ENCODE peak calls at places on chromosomes 16 and 17, in nine cellular contexts. One of them, this sample, is unnamed.

GRCh38 chr17:75681289-75681688 is 14.2 kb downstream of the SAP30BP start:
- DNase-seq in right cardiac atrium: no peak
- DNase-seq in osteoblast: no peak
- DNase-seq in fibroblast of the aortic adventitia: peak; percentile 56
- DNase-seq in endothelial cell of umbilical vein: no peak
- DNase-seq in A549: no peak
- DNase-seq in left ventricle myocardium inferior: no peak
- DNase-seq in mammary epithelial cell: peak; percentile 73
- DNase-seq in CD8-positive, alpha-beta memory T cell: no peak
- DNase-seq in this sample: no peak

GRCh38 chr17:40068917-40069750 is 6.4 kb downstream of the THRA start:
- DNase-seq in right cardiac atrium: peak; percentile 97
- DNase-seq in osteoblast: peak; percentile 96
- DNase-seq in fibroblast of the aortic adventitia: peak; percentile 89
- DNase-seq in endothelial cell of umbilical vein: peak; percentile 75
- DNase-seq in A549: peak; percentile 82
- DNase-seq in left ventricle myocardium inferior: peak; percentile 94
- DNase-seq in mammary epithelial cell: peak; percentile 35
- DNase-seq in CD8-positive, alpha-beta memory T cell: peak; percentile 66
- DNase-seq in this sample: peak; percentile 96

GRCh38 chr16:80948886-80949502 is 57.7 kb downstream of the CMC2 start:
- DNase-seq in right cardiac atrium: peak; percentile 66
- DNase-seq in osteoblast: no peak
- DNase-seq in fibroblast of the aortic adventitia: peak; percentile 55
- DNase-seq in endothelial cell of umbilical vein: peak; percentile 73
- DNase-seq in A549: peak; percentile 17
- DNase-seq in left ventricle myocardium inferior: peak; percentile 58
- DNase-seq in mammary epithelial cell: no peak
- DNase-seq in CD8-positive, alpha-beta memory T cell: peak; percentile 5
- DNase-seq in this sample: no peak

GRCh38 chr17:34579017-34579946 is at the start of gene TMEM132E:
- DNase-seq in right cardiac atrium: peak; percentile 76
- DNase-seq in osteoblast: peak; percentile 90
- DNase-seq in fibroblast of the aortic adventitia: peak; percentile 5
- DNase-seq in endothelial cell of umbilical vein: peak; percentile 33
- DNase-seq in A549: peak; percentile 13
- DNase-seq in left ventricle myocardium inferior: peak; percentile 37
- DNase-seq in mammary epithelial cell: peak; percentile 4
- DNase-seq in CD8-positive, alpha-beta memory T cell: no peak
- DNase-seq in this sample: no peak

GRCh38 chr17:31548709-31549108 is 157.2 kb downstream of the RAB11FIP4 start:
- DNase-seq in right cardiac atrium: no peak
- DNase-seq in osteoblast: no peak
- DNase-seq in fibroblast of the aortic adventitia: no peak
- DNase-seq in endothelial cell of umbilical vein: no peak
- DNase-seq in A549: no peak
- DNase-seq in left ventricle myocardium inferior: no peak
- DNase-seq in mammary epithelial cell: no peak
- DNase-seq in CD8-positive, alpha-beta memory T cell: no peak
- DNase-seq in this sample: no peak

GRCh38 chr16:56657555-56658430 is at the start of gene MT1F:
- DNase-seq in right cardiac atrium: peak; percentile 88
- DNase-seq in osteoblast: no peak
- DNase-seq in fibroblast of the aortic adventitia: no peak
- DNase-seq in endothelial cell of umbilical vein: peak; percentile 35
- DNase-seq in A549: peak; percentile 78
- DNase-seq in left ventricle myocardium inferior: peak; percentile 73
- DNase-seq in mammary epithelial cell: peak; percentile 89
- DNase-seq in CD8-positive, alpha-beta memory T cell: peak; percentile 67
- DNase-seq in this sample: peak; percentile 34

GRCh38 chr16:26599786-26600107 is 467.0 kb upstream of the C16orf82 start:
- DNase-seq in right cardiac atrium: no peak
- DNase-seq in osteoblast: no peak
- DNase-seq in fibroblast of the aortic adventitia: no peak
- DNase-seq in endothelial cell of umbilical vein: no peak
- DNase-seq in A549: no peak
- DNase-seq in left ventricle myocardium inferior: no peak
- DNase-seq in mammary epithelial cell: no peak
- DNase-seq in CD8-positive, alpha-beta memory T cell: no peak
- DNase-seq in this sample: no peak

GRCh38 chr17:193841-194806 is 12.7 kb upstream of the DOC2B start:
- DNase-seq in right cardiac atrium: peak; percentile 50
- DNase-seq in osteoblast: peak; percentile 83
- DNase-seq in fibroblast of the aortic adventitia: no peak
- DNase-seq in endothelial cell of umbilical vein: no peak
- DNase-seq in A549: no peak
- DNase-seq in left ventricle myocardium inferior: no peak
- DNase-seq in mammary epithelial cell: no peak
- DNase-seq in CD8-positive, alpha-beta memory T cell: no peak
- DNase-seq in this sample: no peak

GRCh38 chr17:75922173-75922961 is 17.7 kb upstream of the MRPL38 start:
- DNase-seq in right cardiac atrium: no peak
- DNase-seq in osteoblast: peak; percentile 70
- DNase-seq in fibroblast of the aortic adventitia: no peak
- DNase-seq in endothelial cell of umbilical vein: no peak
- DNase-seq in A549: no peak
- DNase-seq in left ventricle myocardium inferior: no peak
- DNase-seq in mammary epithelial cell: no peak
- DNase-seq in CD8-positive, alpha-beta memory T cell: no peak
- DNase-seq in this sample: no peak

GRCh38 chr17:77421635-77421982 is 280.8 kb downstream of the SEC14L1 start:
- DNase-seq in right cardiac atrium: no peak
- DNase-seq in osteoblast: peak; percentile 15
- DNase-seq in fibroblast of the aortic adventitia: no peak
- DNase-seq in endothelial cell of umbilical vein: no peak
- DNase-seq in A549: no peak
- DNase-seq in left ventricle myocardium inferior: no peak
- DNase-seq in mammary epithelial cell: no peak
- DNase-seq in CD8-positive, alpha-beta memory T cell: no peak
- DNase-seq in this sample: no peak

GRCh38 chr17:28896884-28897768 is at the start of gene FLOT2:
- DNase-seq in right cardiac atrium: peak; percentile 84
- DNase-seq in osteoblast: peak; percentile 89
- DNase-seq in fibroblast of the aortic adventitia: peak; percentile 62
- DNase-seq in endothelial cell of umbilical vein: peak; percentile 22
- DNase-seq in A549: peak; percentile 36
- DNase-seq in left ventricle myocardium inferior: peak; percentile 67
- DNase-seq in mammary epithelial cell: peak; percentile 93
- DNase-seq in CD8-positive, alpha-beta memory T cell: peak; percentile 49
- DNase-seq in this sample: peak; percentile 29

GRCh38 chr17:28896491-28896883 is 1.0 kb downstream of the FLOT2 start:
- DNase-seq in right cardiac atrium: no peak
- DNase-seq in osteoblast: peak; percentile 79
- DNase-seq in fibroblast of the aortic adventitia: peak; percentile 27
- DNase-seq in endothelial cell of umbilical vein: peak; percentile 24
- DNase-seq in A549: no peak
- DNase-seq in left ventricle myocardium inferior: no peak
- DNase-seq in mammary epithelial cell: no peak
- DNase-seq in CD8-positive, alpha-beta memory T cell: no peak
- DNase-seq in this sample: no peak

GRCh38 chr17:28897769-28898259 is 281 bp upstream of the FLOT2 start:
- DNase-seq in right cardiac atrium: no peak
- DNase-seq in osteoblast: peak; percentile 91
- DNase-seq in fibroblast of the aortic adventitia: no peak
- DNase-seq in endothelial cell of umbilical vein: peak; percentile 37
- DNase-seq in A549: no peak
- DNase-seq in left ventricle myocardium inferior: no peak
- DNase-seq in mammary epithelial cell: no peak
- DNase-seq in CD8-positive, alpha-beta memory T cell: no peak
- DNase-seq in this sample: no peak

GRCh38 chr17:28898261-28898955 is 875 bp upstream of the FLOT2 start:
- DNase-seq in right cardiac atrium: no peak
- DNase-seq in osteoblast: peak; percentile 59
- DNase-seq in fibroblast of the aortic adventitia: no peak
- DNase-seq in endothelial cell of umbilical vein: no peak
- DNase-seq in A549: no peak
- DNase-seq in left ventricle myocardium inferior: no peak
- DNase-seq in mammary epithelial cell: no peak
- DNase-seq in CD8-positive, alpha-beta memory T cell: no peak
- DNase-seq in this sample: no peak

GRCh38 chr17:28895794-28896447 is 1.6 kb downstream of the FLOT2 start:
- DNase-seq in right cardiac atrium: no peak
- DNase-seq in osteoblast: peak; percentile 49
- DNase-seq in fibroblast of the aortic adventitia: no peak
- DNase-seq in endothelial cell of umbilical vein: peak; percentile 28
- DNase-seq in A549: no peak
- DNase-seq in left ventricle myocardium inferior: no peak
- DNase-seq in mammary epithelial cell: no peak
- DNase-seq in CD8-positive, alpha-beta memory T cell: no peak
- DNase-seq in this sample: no peak
- H3K4me3 ChIP-seq in right cardiac atrium: peak overlapping the region; percentile 66
- H3K4me3 ChIP-seq in osteoblast: peak overlapping the region; percentile 90
- H3K4me3 ChIP-seq in fibroblast of the aortic adventitia: peak overlapping the region; percentile 80
- H3K4me3 ChIP-seq in endothelial cell of umbilical vein: peak overlapping the region; percentile 66
- H3K4me3 ChIP-seq in A549: peak overlapping the region; percentile 70
- H3K4me3 ChIP-seq in left ventricle myocardium inferior: peak overlapping the region; percentile 98
- H3K4me3 ChIP-seq in mammary epithelial cell: peak overlapping the region; percentile 82
- H3K4me3 ChIP-seq in CD8-positive, alpha-beta memory T cell: peak overlapping the region; percentile 93
- H3K4me3 ChIP-seq in this sample: no peak overlapping the region

DNA sequence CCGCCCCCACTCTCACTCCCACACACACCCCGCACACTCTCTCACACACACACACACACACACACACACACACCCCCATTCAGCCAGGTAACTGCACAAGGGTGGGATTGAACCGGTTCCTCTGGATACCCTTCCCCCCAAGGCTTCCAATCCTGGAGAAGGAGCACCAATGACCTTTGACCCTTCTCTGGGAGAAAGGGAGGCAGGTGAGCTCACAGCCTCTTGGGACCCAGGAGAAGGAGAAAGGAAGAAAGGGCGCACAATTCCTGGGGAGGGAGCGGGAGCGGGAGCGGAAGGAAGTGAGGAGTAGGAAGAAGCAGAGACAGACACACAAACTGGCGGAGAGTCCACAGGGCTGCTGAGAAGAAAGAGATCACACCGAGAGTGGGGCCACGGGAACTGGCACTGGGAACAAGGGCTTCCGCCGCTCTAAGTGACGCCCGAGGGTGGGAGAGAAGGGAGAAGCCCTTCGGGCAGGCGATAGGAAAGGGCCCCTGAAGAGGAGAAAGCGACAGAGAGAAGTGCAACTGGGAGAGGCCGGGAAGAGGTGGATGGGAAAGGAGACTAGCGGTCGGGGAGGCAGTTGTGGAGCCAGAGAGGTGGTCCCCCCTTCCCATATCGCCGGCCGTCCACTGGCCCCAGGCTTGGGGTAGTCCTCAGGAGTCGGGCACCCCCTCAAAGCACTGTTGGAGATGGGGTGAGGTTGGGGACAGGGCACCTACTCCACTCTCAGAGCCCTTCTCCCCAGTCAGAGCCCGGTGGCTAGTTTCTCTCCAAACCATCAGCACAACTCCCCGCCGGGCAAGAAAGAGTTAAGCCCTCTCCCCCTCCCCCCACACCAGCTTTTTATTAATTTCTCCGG is 1.3 kb downstream of the SAMD14 start:
- DNase-seq in right cardiac atrium: peak; percentile 45
- DNase-seq in osteoblast: peak; percentile 87
- DNase-seq in fibroblast of the aortic adventitia: no peak
- DNase-seq in endothelial cell of umbilical vein: peak; percentile 31
- DNase-seq in A549: no peak
- DNase-seq in left ventricle myocardium inferior: no peak
- DNase-seq in mammary epithelial cell: no peak
- DNase-seq in CD8-positive, alpha-beta memory T cell: no peak
- DNase-seq in this sample: no peak
- H3K4me3 ChIP-seq in right cardiac atrium: peak overlapping the region; percentile 74
- H3K4me3 ChIP-seq in osteoblast: peak overlapping the region; percentile 71
- H3K4me3 ChIP-seq in fibroblast of the aortic adventitia: peak overlapping the region; percentile 17
- H3K4me3 ChIP-seq in endothelial cell of umbilical vein: peak overlapping the region; percentile 31
- H3K4me3 ChIP-seq in A549: peak overlapping the region; percentile 63
- H3K4me3 ChIP-seq in left ventricle myocardium inferior: peak overlapping the region; percentile 66
- H3K4me3 ChIP-seq in mammary epithelial cell: no peak overlapping the region
- H3K4me3 ChIP-seq in CD8-positive, alpha-beta memory T cell: no peak overlapping the region
- H3K4me3 ChIP-seq in this sample: peak overlapping the region; percentile 64

DNA sequence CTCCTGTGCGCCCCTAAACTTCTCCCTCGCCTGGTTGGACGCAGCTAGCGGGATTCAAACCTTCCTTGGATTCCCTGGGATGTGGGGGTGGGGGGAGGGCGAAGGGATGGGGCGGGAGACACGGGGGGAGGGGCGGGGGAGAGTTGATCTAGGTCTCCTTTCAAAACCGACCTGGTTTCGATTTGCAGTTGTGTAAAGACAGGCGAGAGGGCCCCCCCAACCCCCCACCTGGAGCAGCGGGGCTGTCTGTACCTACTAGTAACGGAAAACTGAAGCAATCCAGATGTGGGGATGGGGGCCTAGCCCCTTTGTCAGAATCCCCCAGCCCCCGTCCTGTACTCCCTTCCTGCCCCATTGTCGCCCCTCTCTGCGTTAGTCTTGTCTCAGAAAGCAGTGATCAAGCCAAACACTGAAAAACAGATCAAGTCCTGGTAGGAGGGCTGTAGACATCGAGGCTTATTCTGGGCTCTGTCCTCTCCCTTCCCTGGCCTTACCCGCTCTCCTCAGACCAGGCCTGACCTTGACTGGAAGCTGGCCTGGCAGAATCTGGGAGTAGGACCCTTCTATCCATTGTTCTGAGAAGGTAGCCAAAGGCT is 902 bp downstream of the DLX4 start:
- DNase-seq in right cardiac atrium: peak; percentile 43
- DNase-seq in osteoblast: no peak
- DNase-seq in fibroblast of the aortic adventitia: no peak
- DNase-seq in endothelial cell of umbilical vein: no peak
- DNase-seq in A549: no peak
- DNase-seq in left ventricle myocardium inferior: no peak
- DNase-seq in mammary epithelial cell: no peak
- DNase-seq in CD8-positive, alpha-beta memory T cell: no peak
- DNase-seq in this sample: no peak
- H3K4me3 ChIP-seq in right cardiac atrium: peak overlapping the region; percentile 47
- H3K4me3 ChIP-seq in osteoblast: no peak overlapping the region
- H3K4me3 ChIP-seq in fibroblast of the aortic adventitia: no peak overlapping the region
- H3K4me3 ChIP-seq in endothelial cell of umbilical vein: no peak overlapping the region
- H3K4me3 ChIP-seq in A549: peak overlapping the region; percentile 69
- H3K4me3 ChIP-seq in left ventricle myocardium inferior: peak overlapping the region; percentile 64
- H3K4me3 ChIP-seq in mammary epithelial cell: no peak overlapping the region
- H3K4me3 ChIP-seq in CD8-positive, alpha-beta memory T cell: peak overlapping the region; percentile 79
- H3K4me3 ChIP-seq in this sample: no peak overlapping the region

DNA sequence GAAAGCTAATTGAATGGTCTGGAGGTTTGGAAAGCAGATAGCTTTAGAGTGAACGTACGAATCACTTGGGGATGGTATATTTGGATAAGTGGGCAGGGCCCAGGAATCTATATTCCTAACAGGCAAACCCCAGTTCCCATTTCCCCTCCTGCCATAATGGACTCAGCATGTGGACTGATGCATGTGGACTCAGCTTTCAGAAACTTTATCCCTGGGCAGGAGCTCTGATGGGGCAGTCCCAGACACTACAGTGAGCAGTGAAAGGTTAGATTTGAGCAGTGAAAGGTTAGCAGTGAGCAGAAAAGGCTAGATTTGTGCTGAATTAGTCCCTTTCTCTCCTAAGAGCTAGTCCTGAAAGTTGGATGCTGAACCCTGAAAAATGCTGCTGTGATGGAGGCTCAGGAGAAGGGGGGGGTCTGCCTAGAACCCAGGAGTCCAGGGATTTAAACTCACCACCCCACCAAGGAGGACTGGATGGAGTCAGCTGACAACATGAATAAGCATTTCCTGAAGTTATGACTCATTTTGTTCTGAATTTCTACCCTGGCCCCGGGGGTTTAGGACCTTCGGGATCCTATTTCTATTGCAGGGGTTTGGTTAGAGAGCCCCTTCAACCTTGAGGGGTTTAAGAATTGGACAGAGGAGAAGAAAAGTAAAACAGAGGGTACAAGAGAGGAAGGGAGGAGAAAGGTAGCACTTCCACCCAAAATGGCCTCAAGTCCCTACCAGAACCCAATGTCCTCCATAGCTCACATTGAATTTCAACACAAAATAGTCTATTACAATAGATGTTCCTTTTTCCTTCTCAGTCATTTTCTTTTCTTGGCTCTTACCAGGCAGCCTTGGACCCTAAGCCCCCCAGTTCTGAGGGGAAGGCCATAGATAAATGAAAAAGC is 10.3 kb upstream of the FZD2 start:
- DNase-seq in right cardiac atrium: no peak
- DNase-seq in osteoblast: peak; percentile 92
- DNase-seq in fibroblast of the aortic adventitia: peak; percentile 66
- DNase-seq in endothelial cell of umbilical vein: peak; percentile 61
- DNase-seq in A549: no peak
- DNase-seq in left ventricle myocardium inferior: no peak
- DNase-seq in mammary epithelial cell: peak; percentile 47
- DNase-seq in CD8-positive, alpha-beta memory T cell: no peak
- DNase-seq in this sample: no peak
- H3K4me3 ChIP-seq in right cardiac atrium: no peak overlapping the region
- H3K4me3 ChIP-seq in osteoblast: peak overlapping the region; percentile 15
- H3K4me3 ChIP-seq in fibroblast of the aortic adventitia: no peak overlapping the region
- H3K4me3 ChIP-seq in endothelial cell of umbilical vein: no peak overlapping the region
- H3K4me3 ChIP-seq in A549: no peak overlapping the region
- H3K4me3 ChIP-seq in left ventricle myocardium inferior: no peak overlapping the region
- H3K4me3 ChIP-seq in mammary epithelial cell: no peak overlapping the region
- H3K4me3 ChIP-seq in CD8-positive, alpha-beta memory T cell: no peak overlapping the region
- H3K4me3 ChIP-seq in this sample: no peak overlapping the region

This sample was measured in gastrocnemius medialis.